ENCODE peak calls at places on chromosomes 12 and 14, in eight cellular contexts. R is ovary, Z is HepG2, C is GM12878, B is SK-N-SH, J is transverse colon, L is A549, S is sigmoid colon. H is an unnamed sample. For H3K9me3, the result is how much of the 10 kb centered on the place peaks cover.

GRCh38 chr14:71399057-71399487 is 491.8 kb downstream of the PCNX1 start:
- DNase-seq in R (no peak), Z (no peak), C (peak), B (no peak), J (no peak), L (no peak), S (no peak), H (no peak)

GRCh38 chr12:57332646-57333312 is 81.8 kb upstream of the STAC3 start:
- DNase-seq in R (no peak), Z (no peak), C (no peak), B (no peak), J (no peak), L (no peak), S (no peak), H (no peak)

GRCh38 chr12:104672501-104673265 is 215.9 kb downstream of the CHST11 start:
- DNase-seq in R (no peak), Z (no peak), C (no peak), B (no peak), J (no peak), L (peak), S (peak), H (no peak)

GRCh38 chr12:48764521-48764920 is 24.4 kb downstream of the ADCY6 start:
- DNase-seq in R (no peak), Z (no peak), C (no peak), B (no peak), J (peak), L (no peak), S (no peak), H (peak)

GRCh38 chr12:89451876-89452275 is 72.7 kb downstream of the GALNT4 start:
- DNase-seq in R (peak), Z (no peak), C (no peak), B (no peak), J (peak), L (no peak), S (peak), H (no peak)

GRCh38 chr14:24246765-24247212 is 4.4 kb upstream of the TINF2 start:
- DNase-seq in R (no peak), Z (no peak), C (peak), B (no peak), J (peak), L (no peak), S (no peak), H (no peak)

GRCh38 chr14:75604979-75605825 is 26.8 kb downstream of the FLVCR2 start:
- DNase-seq in R (no peak), Z (no peak), C (no peak), B (no peak), J (no peak), L (no peak), S (no peak), H (no peak)

GRCh38 chr12:30997685-30998440 is 71.3 kb downstream of the TSPAN11 start:
- DNase-seq in R (no peak), Z (peak), C (no peak), B (no peak), J (no peak), L (no peak), S (no peak), H (no peak)

GRCh38 chr12:76259660-76260389 is 88.4 kb downstream of the BBS10 start:
- DNase-seq in R (no peak), Z (no peak), C (no peak), B (no peak), J (no peak), L (no peak), S (no peak), H (no peak)

GRCh38 chr14:100824946-100825690 is 800 bp upstream of the MEG3 start:
- DNase-seq in R (no peak), Z (no peak), C (no peak), B (no peak), J (no peak), L (no peak), S (no peak), H (no peak)

GRCh38 chr12:727321-727720 is 25.1 kb upstream of the WNK1 start:
- DNase-seq in R (no peak), Z (no peak), C (no peak), B (no peak), J (no peak), L (no peak), S (no peak), H (no peak)

GRCh38 chr14:58861546-58861945 is 223.8 kb downstream of the DACT1 start:
- DNase-seq in R (no peak), Z (no peak), C (no peak), B (no peak), J (no peak), L (no peak), S (no peak), H (no peak)

GRCh38 chr14:52834440-52834842 is 43.0 kb upstream of the GNPNAT1 start:
- DNase-seq in R (no peak), Z (no peak), C (no peak), B (peak), J (no peak), L (peak), S (no peak), H (no peak)

GRCh38 chr12:51871918-51872688 is 15.8 kb upstream of the ANKRD33 start:
- DNase-seq in R (no peak), Z (no peak), C (no peak), B (no peak), J (peak), L (no peak), S (no peak), H (no peak)

GRCh38 chr12:16281157-16281556 is 3.7 kb upstream of the SLC15A5 start:
- DNase-seq in R (no peak), Z (no peak), C (no peak), B (no peak), J (peak), L (peak), S (no peak), H (no peak)

GRCh38 chr14:104299993-104300761 is 161.8 kb downstream of the KIF26A start:
- DNase-seq in R (no peak), Z (no peak), C (no peak), B (peak), J (no peak), L (no peak), S (no peak), H (peak)

GRCh38 chr12:114945351-114945750 is 261.4 kb upstream of the TBX3 start:
- DNase-seq in R (no peak), Z (no peak), C (no peak), B (no peak), J (no peak), L (no peak), S (no peak), H (no peak)

GRCh38 chr14:90453401-90453951 is 56.6 kb downstream of the CALM1 start:
- DNase-seq in R (peak), Z (no peak), C (no peak), B (peak), J (no peak), L (no peak), S (no peak), H (peak)

GRCh38 chr12:6285532-6286306 is 24.8 kb upstream of the PLEKHG6 start:
- DNase-seq in R (no peak), Z (no peak), C (no peak), B (no peak), J (no peak), L (no peak), S (no peak), H (no peak)

GRCh38 chr12:30010071-30011052 is 226.6 kb upstream of the TMTC1 start:
- DNase-seq in R (no peak), Z (no peak), C (no peak), B (no peak), J (no peak), L (no peak), S (no peak), H (no peak)

GRCh38 chr12:54352022-54352531 is 12.2 kb downstream of the GPR84 start:
- DNase-seq in R (peak), Z (no peak), C (no peak), B (peak), J (peak), L (no peak), S (peak), H (peak)

GRCh38 chr14:70045715-70046535 is 142.8 kb downstream of the SLC8A3 start:
- DNase-seq in R (no peak), Z (peak), C (no peak), B (peak), J (peak), L (peak), S (peak), H (peak)

GRCh38 chr12:64427988-64428387 is 23.8 kb downstream of the XPOT start:
- DNase-seq in R (no peak), Z (no peak), C (no peak), B (no peak), J (no peak), L (no peak), S (no peak), H (no peak)

GRCh38 chr12:1978078-1978477 is 26.2 kb downstream of the DCP1B start:
- DNase-seq in R (no peak), Z (no peak), C (no peak), B (no peak), J (no peak), L (no peak), S (no peak), H (no peak)

GRCh38 chr14:33742166-33742565 is 208.7 kb downstream of the EGLN3 start:
- DNase-seq in R (no peak), Z (no peak), C (no peak), B (no peak), J (no peak), L (no peak), S (no peak), H (no peak)

GRCh38 chr12:21328578-21328977 is 6.1 kb downstream of the SLCO1A2 start:
- DNase-seq in R (no peak), Z (no peak), C (no peak), B (no peak), J (no peak), L (no peak), S (no peak), H (no peak)

GRCh38 chr14:22174412-22174811 is 414.6 kb downstream of the DAD1 start:
- DNase-seq in R (no peak), Z (peak), C (no peak), B (no peak), J (no peak), L (no peak), S (no peak), H (no peak)

GRCh38 chr14:103074699-103075341 is 9.2 kb upstream of the LBHD2 start:
- DNase-seq in R (peak), Z (peak), C (no peak), B (peak), J (peak), L (peak), S (peak), H (peak)

GRCh38 chr14:101992708-101993107 is 28.3 kb downstream of the DYNC1H1 start:
- DNase-seq in R (no peak), Z (no peak), C (peak), B (no peak), J (peak), L (no peak), S (no peak), H (no peak)

GRCh38 chr12:95204141-95204866 is 13.0 kb downstream of the FGD6 start:
- DNase-seq in R (peak), Z (no peak), C (no peak), B (no peak), J (peak), L (peak), S (peak), H (peak)

GRCh38 chr12:1250641-1251040 is 259.6 kb downstream of the ERC1 start:
- DNase-seq in R (no peak), Z (no peak), C (no peak), B (peak), J (no peak), L (no peak), S (no peak), H (no peak)

DNA sequence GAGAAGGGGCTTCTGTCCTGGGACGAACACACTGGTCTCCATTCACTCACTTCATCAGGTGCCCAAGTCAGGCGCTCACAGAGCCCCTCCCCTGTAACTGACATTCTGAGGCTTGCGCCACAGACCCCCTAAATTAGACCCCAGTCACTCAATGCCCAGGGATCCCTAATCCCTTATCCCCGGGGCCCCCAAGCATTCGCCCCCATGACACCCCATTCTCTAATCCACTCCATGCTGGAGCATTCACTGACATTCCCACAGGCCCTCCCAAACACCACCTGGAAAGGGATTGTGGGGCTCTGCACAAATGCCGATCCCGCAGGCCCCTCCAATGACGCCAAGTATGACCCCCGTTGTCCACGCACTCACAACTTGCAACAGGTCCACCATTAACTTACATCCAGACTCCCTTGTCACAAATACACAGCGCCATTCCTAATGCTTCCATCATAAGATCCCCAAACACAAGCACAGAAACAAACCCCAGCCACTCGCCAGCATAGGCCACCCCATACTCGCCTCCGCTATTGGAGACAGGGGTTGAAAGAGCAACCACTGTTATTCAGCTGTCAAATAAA is 1.5 kb downstream of the ZNF605 start:
- DNase-seq in R (no peak), Z (no peak), C (no peak), B (no peak), J (no peak), L (no peak), S (no peak), H (no peak)
- TF ChIP-seq EP300 in R (no peak), Z (no peak), C (no peak), B (no peak), J (no peak), L (no peak), S (no peak), H (no peak)

GRCh38 chr12:130220361-130220760 is 58.1 kb downstream of the FZD10 start:
- DNase-seq in R (no peak), Z (no peak), C (no peak), B (no peak), J (no peak), L (no peak), S (no peak), H (no peak)
- H3K9me3 ChIP-seq in R (under half), Z (under half), C (under half), B (under half), J (under half), L (under half), S (under half), H (under half)

DNA sequence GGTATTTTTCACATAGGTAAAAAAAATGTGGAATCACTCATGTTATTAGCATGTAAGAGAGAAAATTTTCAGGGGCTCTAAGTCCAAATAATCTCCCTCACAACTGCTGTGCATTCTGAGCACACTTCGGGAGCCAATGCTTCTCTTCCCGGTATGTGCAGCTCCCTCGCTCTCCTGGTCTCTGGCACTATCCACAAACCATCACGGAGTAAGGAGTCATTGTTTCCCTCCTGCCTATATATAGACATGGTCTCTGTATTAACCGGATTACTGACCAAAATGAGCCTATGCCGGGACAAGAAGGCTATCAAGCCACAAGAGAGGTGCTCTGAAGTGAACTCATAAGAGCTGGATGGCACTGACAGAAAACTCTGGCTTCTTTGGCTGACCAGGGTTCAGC is 13.4 kb downstream of the HECTD4 start:
- DNase-seq in R (no peak), Z (no peak), C (no peak), B (no peak), J (no peak), L (no peak), S (no peak), H (no peak)
- TF ChIP-seq EP300 in R (no peak), Z (no peak), C (no peak), B (no peak), J (no peak), L (no peak), S (no peak), H (no peak)

DNA sequence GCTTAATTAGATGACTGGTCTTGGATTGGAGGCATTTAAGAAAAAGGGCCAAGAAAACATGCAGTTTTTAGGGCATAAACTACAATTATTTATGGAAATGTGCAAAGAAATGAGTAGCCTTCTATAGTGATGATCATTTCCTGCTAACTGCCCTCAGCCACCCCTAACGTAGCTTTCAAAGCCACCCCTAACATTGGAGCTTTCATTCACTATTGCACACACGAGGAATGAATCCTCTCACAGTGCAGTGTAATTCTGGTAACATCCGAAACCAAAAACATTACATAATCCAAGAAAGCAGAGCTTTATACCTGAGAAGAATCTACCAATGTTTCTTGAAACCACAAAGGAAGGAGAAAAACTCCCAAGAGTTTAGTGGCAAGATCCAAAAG is 1003.6 kb downstream of the TMEM121 start:
- DNase-seq in R (no peak), Z (no peak), C (no peak), B (no peak), J (no peak), L (no peak), S (no peak), H (no peak)
- H3K9me3 ChIP-seq in R (under half), Z (under half), C (under half), B (under half), J (under half), L (under half), S (under half), H (under half)

GRCh38 chr12:71565568-71565967 is 98.1 kb downstream of the ZFC3H1 start:
- DNase-seq in R (no peak), Z (no peak), C (no peak), B (no peak), J (no peak), L (no peak), S (no peak), H (no peak)

GRCh38 chr12:71566655-71567054 is 97.0 kb downstream of the ZFC3H1 start:
- DNase-seq in R (no peak), Z (no peak), C (no peak), B (no peak), J (no peak), L (no peak), S (no peak), H (no peak)

GRCh38 chr12:71562681-71563595 is 100.7 kb downstream of the ZFC3H1 start:
- DNase-seq in R (no peak), Z (no peak), C (no peak), B (peak), J (no peak), L (no peak), S (no peak), H (no peak)

GRCh38 chr12:71567562-71567961 is 96.1 kb downstream of the ZFC3H1 start:
- DNase-seq in R (no peak), Z (no peak), C (no peak), B (no peak), J (no peak), L (no peak), S (no peak), H (no peak)
- TF ChIP-seq EP300 in R (no peak), Z (no peak), C (no peak), B (no peak), J (no peak), L (no peak), S (no peak), H (no peak)

GRCh38 chr12:132367852-132368251 is 38.5 kb upstream of the GALNT9 start:
- DNase-seq in R (no peak), Z (no peak), C (no peak), B (no peak), J (no peak), L (no peak), S (peak), H (no peak)

GRCh38 chr12:132364348-132364902 is 35.0 kb upstream of the GALNT9 start:
- DNase-seq in R (no peak), Z (no peak), C (no peak), B (no peak), J (no peak), L (no peak), S (no peak), H (no peak)

GRCh38 chr12:132365226-132365625 is 35.8 kb upstream of the GALNT9 start:
- DNase-seq in R (no peak), Z (no peak), C (no peak), B (no peak), J (no peak), L (no peak), S (no peak), H (no peak)

GRCh38 chr12:132367401-132367851 is 38.0 kb upstream of the GALNT9 start:
- DNase-seq in R (no peak), Z (no peak), C (no peak), B (no peak), J (no peak), L (no peak), S (peak), H (no peak)

GRCh38 chr12:132366341-132366861 is 37.0 kb upstream of the GALNT9 start:
- DNase-seq in R (no peak), Z (no peak), C (no peak), B (no peak), J (no peak), L (no peak), S (peak), H (no peak)
- H3K9me3 ChIP-seq in R (under half), Z (under half), C (under half), B (under half), J (under half), L (under half), S (under half), H (under half)

GRCh38 chr14:63308723-63309317 is 9.9 kb downstream of the GPHB5 start:
- DNase-seq in R (no peak), Z (peak), C (no peak), B (peak), J (peak), L (peak), S (no peak), H (no peak)
- TF ChIP-seq EP300 in R (no peak), Z (no peak), C (no peak), B (no peak), J (no peak), L (no peak), S (no peak), H (no peak)

GRCh38 chr14:105536051-105536450 is 9.7 kb downstream of the TMEM121 start:
- DNase-seq in R (no peak), Z (no peak), C (no peak), B (peak), J (no peak), L (no peak), S (peak), H (no peak)

GRCh38 chr14:105533811-105534498 is 7.6 kb downstream of the TMEM121 start:
- DNase-seq in R (no peak), Z (no peak), C (no peak), B (no peak), J (no peak), L (no peak), S (peak), H (no peak)

GRCh38 chr14:105533391-105533790 is 7.0 kb downstream of the TMEM121 start:
- DNase-seq in R (no peak), Z (no peak), C (no peak), B (no peak), J (no peak), L (no peak), S (peak), H (no peak)

GRCh38 chr14:105532735-105533141 is 6.4 kb downstream of the TMEM121 start:
- DNase-seq in R (no peak), Z (peak), C (no peak), B (peak), J (no peak), L (peak), S (peak), H (no peak)

GRCh38 chr14:105534586-105534985 is 8.2 kb downstream of the TMEM121 start:
- DNase-seq in R (no peak), Z (no peak), C (no peak), B (peak), J (no peak), L (no peak), S (peak), H (no peak)
- H3K9me3 ChIP-seq in R (under half), Z (under half), C (under half), B (under half), J (under half), L (under half), S (under half), H (under half)

GRCh38 chr12:124715121-124715990 is 147.9 kb upstream of the NCOR2 start:
- DNase-seq in R (no peak), Z (no peak), C (no peak), B (no peak), J (peak), L (peak), S (no peak), H (peak)
- TF ChIP-seq EP300 in R (no peak), Z (no peak), C (no peak), B (no peak), J (no peak), L (no peak), S (no peak), H (no peak)

H was measured in stomach.